ENCODE peak calls at places on chromosomes 3 and 15, in five cellular contexts. E is myocyte, M is H54, U is NCI-H1105 treated with DMSO at 0.1 percent for 48 hours, C is COLO829. A is an unnamed sample.

GRCh38 chr3:97257942-97258341 is 443.5 kb downstream of the EPHA6 start:
- DNase-seq in E (no peak), M (no peak), U (no peak), C (no peak), A (no peak)

GRCh38 chr3:98999675-99000074 is 98.2 kb upstream of the DCBLD2 start:
- DNase-seq in E (no peak), M (no peak), U (no peak), C (no peak), A (no peak)

GRCh38 chr3:50204804-50205718 is at the start of gene SLC38A3:
- DNase-seq in E (no peak), M (no peak), U (no peak), C (no peak), A (no peak)

GRCh38 chr3:170709046-170709445 is 123.2 kb upstream of the SLC7A14 start:
- DNase-seq in E (peak; percentile 43), M (no peak), U (no peak), C (no peak), A (no peak)

GRCh38 chr3:12371525-12372140 is 82.8 kb downstream of the PPARG start:
- DNase-seq in E (peak; percentile 25), M (no peak), U (no peak), C (no peak), A (no peak)

GRCh38 chr3:118818386-118818785 is 216.3 kb downstream of the IGSF11 start:
- DNase-seq in E (peak; percentile 3), M (no peak), U (no peak), C (no peak), A (no peak)

GRCh38 chr3:113746069-113746954 is at the start of gene NAA50:
- DNase-seq in E (peak; percentile 97), M (peak; percentile 65), U (peak; percentile 94), C (peak; percentile 96), A (peak; percentile 94)

GRCh38 chr3:14295037-14295436 is 107.4 kb upstream of the SLC6A6 start:
- DNase-seq in E (no peak), M (no peak), U (no peak), C (no peak), A (no peak)

GRCh38 chr3:55443346-55443745 is 43.8 kb downstream of the WNT5A start:
- DNase-seq in E (no peak), M (no peak), U (no peak), C (no peak), A (no peak)

GRCh38 chr15:74431116-74431515 is 2.6 kb downstream of the SEMA7A start:
- DNase-seq in E (no peak), M (no peak), U (no peak), C (no peak), A (no peak)

GRCh38 chr3:4138150-4138783 is 164.9 kb upstream of the SETMAR start:
- DNase-seq in E (no peak), M (no peak), U (no peak), C (no peak), A (no peak)

GRCh38 chr3:112374334-112374734 is 41.4 kb downstream of the CD200 start:
- DNase-seq in E (no peak), M (no peak), U (no peak), C (no peak), A (no peak)

GRCh38 chr15:58805095-58805494 is 34.0 kb downstream of the MINDY2 start:
- DNase-seq in E (no peak), M (no peak), U (no peak), C (no peak), A (no peak)

GRCh38 chr3:171018151-171018935 is 8.2 kb downstream of the SLC2A2 start:
- DNase-seq in E (no peak), M (no peak), U (no peak), C (no peak), A (no peak)

GRCh38 chr3:11660242-11660641 is 16.5 kb upstream of the VGLL4 start:
- DNase-seq in E (no peak), M (no peak), U (no peak), C (no peak), A (peak; percentile 50)

GRCh38 chr15:60426870-60427528 is 29.2 kb upstream of the ANXA2 start:
- DNase-seq in E (peak; percentile 39), M (no peak), U (no peak), C (no peak), A (no peak)

GRCh38 chr3:82586414-82586813 is 825.0 kb upstream of the GBE1 start:
- DNase-seq in E (no peak), M (no peak), U (no peak), C (no peak), A (no peak)

GRCh38 chr3:159080236-159080635 is 278.4 kb downstream of the MFSD1 start:
- DNase-seq in E (no peak), M (no peak), U (no peak), C (no peak), A (no peak)

GRCh38 chr3:125767641-125768040 is 172.3 kb upstream of the OSBPL11 start:
- DNase-seq in E (no peak), M (no peak), U (no peak), C (no peak), A (no peak)

GRCh38 chr15:71397377-71397776 is 282.1 kb downstream of the THSD4 start:
- DNase-seq in E (no peak), M (no peak), U (no peak), C (no peak), A (peak; percentile 40)

GRCh38 chr15:35293353-35294130 is 208.4 kb upstream of the NANOGP8 start:
- DNase-seq in E (peak; percentile 71), M (peak; percentile 73), U (no peak), C (peak; percentile 80), A (no peak)

GRCh38 chr3:152399374-152399773 is 130.6 kb downstream of the MBNL1 start:
- DNase-seq in E (no peak), M (no peak), U (no peak), C (no peak), A (no peak)

GRCh38 chr3:190319660-190320059 is 2.6 kb downstream of the CLDN1 start:
- DNase-seq in E (no peak), M (no peak), U (no peak), C (no peak), A (no peak)

GRCh38 chr3:66412176-66412887 is 88.5 kb downstream of the LRIG1 start:
- DNase-seq in E (no peak), M (no peak), U (no peak), C (no peak), A (no peak)

GRCh38 chr3:16071246-16071645 is 103.2 kb upstream of the GALNT15 start:
- DNase-seq in E (peak; percentile 57), M (no peak), U (no peak), C (no peak), A (no peak)

GRCh38 chr15:78880828-78881227 is 8.1 kb downstream of the MORF4L1 start:
- DNase-seq in E (no peak), M (no peak), U (no peak), C (no peak), A (no peak)

GRCh38 chr3:81033690-81034089 is 727.8 kb downstream of the GBE1 start:
- DNase-seq in E (no peak), M (no peak), U (no peak), C (no peak), A (no peak)

GRCh38 chr15:38683382-38684242 is 119.0 kb upstream of the RASGRP1 start:
- DNase-seq in E (peak; percentile 48), M (peak; percentile 28), U (peak; percentile 23), C (no peak), A (peak; percentile 65)

GRCh38 chr3:179324270-179324754 is 1.5 kb downstream of the ZNF639 start:
- DNase-seq in E (peak; percentile 16), M (no peak), U (no peak), C (no peak), A (no peak)

A was measured in colonic mucosa.